ENCODE peak calls at places on chromosome 18, in four cellular contexts. O is psoas muscle, H is uterus, K is testis. C is an unnamed sample.

GRCh38 chr18:79399275-79400081 is 3.7 kb downstream of the NFATC1 start:
- DNase-seq in H (no peak), O (peak), K (no peak), C (no peak)

GRCh38 chr18:12592597-12593127 is 65.2 kb downstream of the SPIRE1 start:
- DNase-seq in H (no peak), K (no peak), O (no peak), C (no peak)

GRCh38 chr18:46039967-46040746 is 31.9 kb downstream of the PSTPIP2 start:
- DNase-seq in H (no peak), K (no peak), O (no peak), C (no peak)

GRCh38 chr18:64993695-64994094 is 757.1 kb upstream of the CDH7 start:
- DNase-seq in H (no peak), K (no peak), O (no peak), C (no peak)

GRCh38 chr18:22193466-22193865 is 24.1 kb downstream of the GATA6 start:
- DNase-seq in K (peak), O (no peak), H (peak), C (no peak)

GRCh38 chr18:78849458-78849857 is 130.2 kb upstream of the SALL3 start:
- DNase-seq in K (no peak), H (no peak), O (no peak), C (no peak)

GRCh38 chr18:52570975-52571374 is 231.0 kb downstream of the DCC start:
- DNase-seq in H (no peak), O (no peak), K (no peak), C (no peak)

GRCh38 chr18:49447810-49448745 is 12.4 kb downstream of the DYM start:
- DNase-seq in H (no peak), K (peak), O (no peak), C (no peak)

GRCh38 chr18:73283788-73284187 is 416.0 kb upstream of the NETO1 start:
- DNase-seq in O (no peak), H (no peak), K (no peak), C (no peak)

GRCh38 chr18:49052891-49053644 is 102.3 kb upstream of the SMAD7 start:
- DNase-seq in H (peak), K (no peak), O (no peak), C (no peak)

GRCh38 chr18:13530215-13530878 is 196.0 kb downstream of the FAM210A start:
- DNase-seq in O (no peak), H (no peak), K (no peak), C (peak)

GRCh38 chr18:48570313-48570712 is 31.5 kb downstream of the CTIF start:
- DNase-seq in H (no peak), O (no peak), K (no peak), C (no peak)

GRCh38 chr18:23317975-23318675 is 135.0 kb upstream of the RIOK3 start:
- DNase-seq in K (no peak), H (no peak), O (no peak), C (no peak)

GRCh38 chr18:23994361-23994902 is 20.1 kb upstream of the TTC39C start:
- DNase-seq in O (no peak), K (peak), H (peak), C (no peak)

GRCh38 chr18:57084331-57085298 is 62.3 kb upstream of the BOD1L2 start:
- DNase-seq in H (no peak), O (no peak), K (no peak), C (no peak)

GRCh38 chr18:72542993-72543361 is 1.2 kb downstream of the CBLN2 start:
- DNase-seq in O (no peak), H (no peak), K (no peak), C (peak)

GRCh38 chr18:79373736-79374135 is 22.0 kb upstream of the NFATC1 start:
- DNase-seq in O (no peak), H (no peak), K (peak), C (no peak)

GRCh38 chr18:42087195-42087594 is 132.2 kb downstream of the PIK3C3 start:
- DNase-seq in O (no peak), H (no peak), K (no peak), C (no peak)

GRCh38 chr18:48688961-48689360 is 150.1 kb downstream of the CTIF start:
- DNase-seq in O (peak), K (no peak), H (no peak), C (no peak)

GRCh38 chr18:31643003-31643402 is 41.4 kb downstream of the B4GALT6 start:
- DNase-seq in O (no peak), K (no peak), H (no peak), C (no peak)

GRCh38 chr18:42446195-42446594 is 491.2 kb downstream of the PIK3C3 start:
- DNase-seq in K (no peak), O (no peak), H (no peak), C (no peak)

GRCh38 chr18:76430636-76431035 is 64.4 kb downstream of the ZNF516 start:
- DNase-seq in O (no peak), H (no peak), K (no peak), C (no peak)

GRCh38 chr18:45059695-45060094 is 379.0 kb downstream of the SETBP1 start:
- DNase-seq in H (no peak), O (no peak), K (no peak), C (no peak)

DNA sequence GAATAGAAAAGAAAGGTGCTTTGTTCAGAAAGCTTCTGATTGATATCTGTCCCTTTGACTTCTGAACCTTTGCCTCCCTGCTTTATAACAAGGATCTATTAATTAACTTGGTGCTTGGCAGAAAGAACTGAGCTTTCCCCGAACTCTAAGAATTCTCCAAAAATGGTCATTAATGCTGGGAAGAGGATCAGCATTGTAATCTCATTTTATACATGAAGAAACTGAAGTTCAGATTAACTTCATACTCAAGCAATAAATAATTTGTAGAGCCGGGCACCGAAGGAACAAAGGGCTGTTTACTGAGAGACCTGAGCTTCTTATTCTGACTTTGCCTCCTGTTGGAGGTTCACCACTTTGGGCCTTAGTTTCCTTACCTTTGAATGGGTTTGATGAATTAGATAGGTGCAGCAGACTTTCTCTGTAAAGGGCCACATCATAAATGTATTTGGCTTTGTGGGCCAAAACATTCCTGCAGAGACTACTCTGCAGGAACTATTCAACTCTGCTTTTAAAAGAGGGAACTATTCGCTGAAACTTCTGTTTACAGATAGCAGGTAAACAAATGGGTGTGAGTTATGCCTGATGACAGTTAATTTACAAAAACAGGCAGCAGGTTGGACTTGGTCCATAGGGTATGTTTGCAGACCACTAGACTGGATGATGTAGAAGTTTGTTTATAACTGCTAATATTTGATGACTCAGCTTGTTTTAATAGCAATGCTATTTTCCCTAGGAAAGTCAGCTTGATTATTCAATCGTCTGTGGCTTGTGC is 272.9 kb downstream of the TGIF1 start:
- DNase-seq in K (no peak), O (no peak), H (no peak), C (no peak)
- H3K4me3 ChIP-seq in K (no peak), O (no peak), H (no peak), C (no peak)

DNA sequence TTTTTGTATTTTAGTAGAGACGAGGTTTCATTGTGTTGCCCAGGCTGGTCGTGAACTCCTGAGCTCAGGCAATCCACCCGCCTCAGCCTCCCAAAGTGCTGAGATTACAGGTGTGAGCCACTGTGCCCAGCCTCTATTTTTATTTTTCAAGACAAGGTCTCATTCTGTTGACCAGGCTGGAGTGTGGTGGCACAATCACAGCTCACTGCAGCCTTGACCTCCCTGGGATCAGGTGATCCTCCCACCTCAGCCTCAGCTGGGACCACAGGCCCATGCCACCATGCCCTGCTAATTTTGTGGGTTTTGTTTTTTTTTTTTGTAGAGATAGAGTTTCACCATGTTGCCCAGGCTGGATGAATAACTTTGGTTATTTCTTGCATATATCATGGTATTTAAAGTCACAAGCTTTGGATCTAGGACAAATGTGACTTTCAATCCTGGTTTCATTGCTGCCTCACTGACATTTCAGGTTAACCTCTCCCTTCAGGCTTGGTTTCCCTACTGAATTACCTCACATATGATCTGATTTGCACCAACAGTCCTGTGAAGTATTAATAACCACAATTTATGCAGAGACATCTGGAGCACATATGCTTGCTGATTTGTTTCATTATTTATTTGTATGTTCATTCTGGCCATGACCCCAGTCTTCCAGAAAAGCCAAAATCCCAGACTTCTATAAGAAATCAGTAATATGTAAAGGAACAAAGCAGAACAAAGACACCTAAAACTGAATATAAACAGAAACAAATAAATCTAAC is 17.5 kb upstream of the RAB31 start:
- DNase-seq in K (no peak), H (no peak), O (no peak), C (no peak)
- H3K4me3 ChIP-seq in K (no peak), H (no peak), O (no peak), C (no peak)

DNA sequence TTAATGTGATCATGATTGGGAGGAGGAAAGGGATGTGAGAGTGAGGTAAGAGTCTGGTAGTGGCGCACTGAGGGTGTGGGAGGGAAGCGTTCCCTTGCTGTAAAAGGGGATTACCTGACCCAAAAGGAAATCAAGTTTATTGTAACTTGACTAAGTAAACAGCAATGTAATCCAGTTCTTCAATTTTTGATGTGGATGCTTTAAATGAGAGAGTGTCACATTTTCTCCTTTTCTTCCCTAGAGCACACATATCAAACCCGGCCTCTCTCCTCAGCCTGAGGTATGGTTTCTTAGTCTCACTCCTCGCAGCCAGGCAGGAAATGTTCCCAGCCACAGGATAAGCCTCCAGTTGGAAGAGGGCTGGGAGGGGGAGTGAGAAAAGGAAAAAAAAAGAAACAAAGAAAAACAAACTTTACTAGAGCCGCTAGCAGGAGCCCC is 688 bp upstream of the ARHGAP28 start:
- DNase-seq in O (no peak), K (peak), H (no peak), C (no peak)
- H3K4me3 ChIP-seq in O (peak), K (peak), H (peak), C (no peak)

GRCh38 chr18:58949031-58949430 is 84.4 kb downstream of the ZNF532 start:
- DNase-seq in K (no peak), H (no peak), O (no peak), C (no peak)

GRCh38 chr18:58952303-58952702 is 87.6 kb downstream of the ZNF532 start:
- DNase-seq in H (no peak), O (no peak), K (no peak), C (no peak)

GRCh38 chr18:58942486-58942885 is 77.8 kb downstream of the ZNF532 start:
- DNase-seq in H (no peak), O (no peak), K (no peak), C (no peak)

GRCh38 chr18:58943896-58944295 is 79.2 kb downstream of the ZNF532 start:
- DNase-seq in O (no peak), H (no peak), K (no peak), C (no peak)

DNA sequence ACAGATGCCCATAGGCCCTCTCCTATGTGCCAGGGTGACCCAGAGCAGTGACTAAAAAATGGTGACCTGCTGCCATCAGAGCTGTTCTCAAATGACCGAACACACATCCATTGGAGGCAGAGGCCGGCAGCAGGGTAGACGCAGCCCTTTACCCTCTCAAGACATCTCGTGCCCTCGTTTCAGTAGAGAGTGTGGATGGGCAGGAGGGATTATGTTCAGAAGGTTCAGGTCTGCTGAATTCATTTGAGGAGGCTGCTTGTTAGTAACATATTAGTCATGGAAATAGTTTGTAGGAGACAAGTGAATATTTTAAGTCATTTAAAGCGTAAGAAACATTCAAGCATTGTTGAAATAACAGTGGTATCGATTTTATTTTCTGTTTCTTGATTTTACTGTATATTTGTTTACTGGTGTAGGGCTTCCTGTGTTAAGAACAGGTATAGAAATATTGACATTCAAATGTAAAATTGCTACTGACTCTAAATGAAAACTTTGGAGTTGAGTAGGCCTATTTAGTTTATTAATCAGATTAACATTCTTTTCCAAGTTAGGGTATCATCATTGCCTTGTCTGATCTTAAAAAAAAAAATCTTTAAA is 82.6 kb downstream of the ZNF532 start:
- DNase-seq in O (no peak), K (no peak), H (no peak), C (no peak)
- H3K4me3 ChIP-seq in O (no peak), K (no peak), H (no peak), C (no peak)

DNA sequence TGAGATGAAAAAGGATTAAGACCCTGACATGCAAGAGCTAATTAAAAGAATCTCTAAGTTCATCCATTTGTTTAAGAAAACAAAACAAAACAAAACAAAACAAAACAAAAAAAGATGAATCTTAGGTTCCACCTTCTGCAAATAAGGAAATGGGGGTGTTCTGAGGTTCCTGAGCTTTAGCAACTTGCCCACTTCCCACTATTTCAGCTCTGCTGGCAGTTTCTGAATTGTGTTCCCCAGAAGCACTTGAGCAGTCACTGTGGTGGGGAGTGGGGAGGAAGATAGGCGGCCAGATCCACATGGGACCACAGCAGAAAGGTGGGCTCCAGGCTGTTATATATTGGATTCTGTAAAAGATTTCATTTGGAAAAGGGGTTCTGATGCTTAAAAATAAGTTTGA is 20.3 kb downstream of the INO80C start:
- DNase-seq in K (no peak), H (no peak), O (no peak), C (no peak)
- H3K4me3 ChIP-seq in K (no peak), H (no peak), O (no peak), C (no peak)

DNA sequence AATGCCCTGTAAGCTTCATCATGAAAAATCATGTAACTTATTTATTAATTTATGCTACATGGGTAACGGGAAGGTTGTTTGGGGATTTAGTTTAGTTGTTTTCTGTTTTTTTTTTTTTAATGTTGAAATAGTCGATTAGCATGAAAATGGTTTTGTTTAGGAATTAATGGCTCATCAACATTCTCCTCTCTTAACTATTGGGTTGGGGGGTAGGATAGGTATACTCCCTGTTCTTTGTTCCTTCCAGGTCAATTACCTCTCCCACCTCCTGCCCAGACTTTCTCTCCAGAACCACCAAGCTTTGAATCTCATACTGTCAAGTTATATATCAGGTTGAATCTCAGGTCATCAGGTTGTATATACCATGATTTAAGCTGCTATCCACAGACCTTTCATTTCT is 568.7 kb upstream of the DSEL start:
- DNase-seq in K (no peak), O (no peak), H (no peak), C (no peak)
- H3K4me3 ChIP-seq in K (no peak), O (no peak), H (no peak), C (no peak)

DNA sequence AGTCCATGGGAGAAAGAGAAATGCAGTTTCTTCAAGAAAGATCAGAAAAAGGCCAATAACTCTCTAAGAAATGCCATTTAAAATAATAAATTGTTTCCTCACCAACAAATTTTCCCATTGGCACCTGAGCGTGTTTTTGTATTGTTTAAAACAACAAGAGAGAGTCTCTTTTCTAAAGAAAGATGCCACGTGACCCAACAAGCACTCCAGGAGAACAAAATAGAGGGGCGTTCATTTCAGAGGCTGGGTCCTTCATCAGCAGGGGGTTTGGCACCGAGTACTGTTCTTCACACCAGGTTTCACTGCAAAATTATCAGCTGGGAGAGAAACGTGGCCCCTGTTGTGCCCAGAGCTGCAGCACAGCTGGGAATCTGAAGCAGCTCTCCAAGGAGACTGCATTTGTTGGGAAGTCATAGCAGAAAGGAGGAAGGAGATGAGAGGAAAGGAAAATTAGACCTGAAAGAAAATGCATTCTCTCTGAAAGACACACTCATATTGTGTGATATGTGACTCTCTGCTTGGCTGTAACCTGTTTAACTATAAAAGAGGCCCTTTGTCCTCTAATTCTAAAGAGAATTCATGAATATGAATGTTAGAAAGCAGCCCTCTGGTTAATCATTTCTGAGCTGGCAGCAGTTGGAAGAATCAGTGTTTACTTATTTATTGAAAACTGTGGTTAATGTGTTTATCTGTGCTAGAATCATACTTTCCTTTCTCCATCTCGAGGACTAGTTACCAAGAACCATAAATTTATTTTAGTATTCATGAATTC is 205.3 kb upstream of the CDH20 start:
- DNase-seq in H (no peak), K (no peak), O (no peak), C (no peak)
- H3K4me3 ChIP-seq in H (no peak), K (no peak), O (no peak), C (no peak)

GRCh38 chr18:54531402-54532065 is 59.5 kb upstream of the DYNAP start:
- DNase-seq in H (no peak), K (no peak), O (no peak), C (no peak)

GRCh38 chr18:54530285-54530684 is 60.8 kb upstream of the DYNAP start:
- DNase-seq in H (no peak), K (no peak), O (no peak), C (no peak)

GRCh38 chr18:54532222-54532621 is 58.8 kb upstream of the DYNAP start:
- DNase-seq in O (no peak), K (no peak), H (no peak), C (no peak)

GRCh38 chr18:54529444-54529843 is 61.6 kb upstream of the DYNAP start:
- DNase-seq in H (no peak), O (no peak), K (no peak), C (no peak)

GRCh38 chr18:54528942-54529376 is 62.1 kb upstream of the DYNAP start:
- DNase-seq in O (no peak), H (no peak), K (no peak), C (no peak)
- H3K4me3 ChIP-seq in O (no peak), H (no peak), K (no peak), C (no peak)

C was measured in pancreas.